ENCODE peak calls at places on chromosomes 4 and X, in six cellular contexts. One of them, this sample, is unnamed.
A peak's percentile ranks its signal among the peaks of the same experiment; 100 is the strongest.

GRCh38 chr4:185017964-185018772 is at the start of gene HELT:
- DNase-seq in GM23338: peak; percentile 78
- DNase-seq in GM12865: no peak
- DNase-seq in GM20000: no peak
- DNase-seq in tibial artery: no peak
- DNase-seq in PC-9: no peak
- DNase-seq in this sample: peak; percentile 19

GRCh38 chr4:182143822-182144620 is 99.2 kb upstream of the TENM3 start:
- DNase-seq in GM23338: peak; percentile 87
- DNase-seq in GM12865: peak; percentile 23
- DNase-seq in GM20000: peak; percentile 42
- DNase-seq in tibial artery: no peak
- DNase-seq in PC-9: no peak
- DNase-seq in this sample: peak; percentile 13

GRCh38 chr4:26830701-26831100 is 29.9 kb upstream of the STIM2 start:
- DNase-seq in GM23338: no peak
- DNase-seq in GM12865: no peak
- DNase-seq in GM20000: no peak
- DNase-seq in tibial artery: no peak
- DNase-seq in PC-9: no peak
- DNase-seq in this sample: no peak

GRCh38 chrX:68842781-68843581 is 14.2 kb downstream of the EFNB1 start:
- DNase-seq in GM23338: no peak
- DNase-seq in GM12865: no peak
- DNase-seq in GM20000: no peak
- DNase-seq in tibial artery: no peak
- DNase-seq in PC-9: no peak
- DNase-seq in this sample: no peak

GRCh38 chrX:104806346-104806745 is 240.3 kb downstream of the IL1RAPL2 start:
- DNase-seq in GM23338: no peak
- DNase-seq in GM12865: no peak
- DNase-seq in GM20000: no peak
- DNase-seq in tibial artery: no peak
- DNase-seq in PC-9: peak; percentile 93
- DNase-seq in this sample: no peak

GRCh38 chrX:68684291-68684918 is 36.9 kb downstream of the STARD8 start:
- DNase-seq in GM23338: no peak
- DNase-seq in GM12865: no peak
- DNase-seq in GM20000: peak; percentile 14
- DNase-seq in tibial artery: peak; percentile 56
- DNase-seq in PC-9: no peak
- DNase-seq in this sample: peak; percentile 58

GRCh38 chr4:2574058-2574457 is 37.6 kb downstream of the FAM193A start:
- DNase-seq in GM23338: no peak
- DNase-seq in GM12865: no peak
- DNase-seq in GM20000: no peak
- DNase-seq in tibial artery: no peak
- DNase-seq in PC-9: no peak
- DNase-seq in this sample: no peak

GRCh38 chr4:73867783-73868182 is 1.4 kb upstream of the CXCL1 start:
- DNase-seq in GM23338: peak; percentile 31
- DNase-seq in GM12865: peak; percentile 9
- DNase-seq in GM20000: no peak
- DNase-seq in tibial artery: no peak
- DNase-seq in PC-9: no peak
- DNase-seq in this sample: no peak

GRCh38 chrX:111483140-111483539 is 28.3 kb upstream of the SERTM2 start:
- DNase-seq in GM23338: no peak
- DNase-seq in GM12865: no peak
- DNase-seq in GM20000: no peak
- DNase-seq in tibial artery: no peak
- DNase-seq in PC-9: no peak
- DNase-seq in this sample: no peak

GRCh38 chr4:88242144-88242543 is 42.2 kb downstream of the PPM1K start:
- DNase-seq in GM23338: no peak
- DNase-seq in GM12865: no peak
- DNase-seq in GM20000: no peak
- DNase-seq in tibial artery: no peak
- DNase-seq in PC-9: no peak
- DNase-seq in this sample: no peak

GRCh38 chrX:119698835-119699234 is 5.9 kb upstream of the SEPTIN6 start:
- DNase-seq in GM23338: peak; percentile 82
- DNase-seq in GM12865: peak; percentile 58
- DNase-seq in GM20000: no peak
- DNase-seq in tibial artery: no peak
- DNase-seq in PC-9: peak; percentile 63
- DNase-seq in this sample: no peak

GRCh38 chrX:107674480-107675364 is 46.4 kb downstream of the PRPS1 start:
- DNase-seq in GM23338: no peak
- DNase-seq in GM12865: peak; percentile 28
- DNase-seq in GM20000: no peak
- DNase-seq in tibial artery: peak; percentile 88
- DNase-seq in PC-9: peak; percentile 19
- DNase-seq in this sample: peak; percentile 41

GRCh38 chrX:31546130-31546529 is 474.3 kb upstream of the FTHL17 start:
- DNase-seq in GM23338: no peak
- DNase-seq in GM12865: no peak
- DNase-seq in GM20000: no peak
- DNase-seq in tibial artery: no peak
- DNase-seq in PC-9: no peak
- DNase-seq in this sample: no peak

GRCh38 chrX:13028871-13029336 is 15.5 kb downstream of the FAM9C start:
- DNase-seq in GM23338: peak; percentile 27
- DNase-seq in GM12865: no peak
- DNase-seq in GM20000: no peak
- DNase-seq in tibial artery: no peak
- DNase-seq in PC-9: peak; percentile 95
- DNase-seq in this sample: no peak

GRCh38 chrX:137575596-137576255 is 9.8 kb downstream of the ZIC3 start:
- DNase-seq in GM23338: peak; percentile 53
- DNase-seq in GM12865: no peak
- DNase-seq in GM20000: no peak
- DNase-seq in tibial artery: no peak
- DNase-seq in PC-9: no peak
- DNase-seq in this sample: no peak

GRCh38 chr4:142404191-142404611 is 441.9 kb downstream of the INPP4B start:
- DNase-seq in GM23338: no peak
- DNase-seq in GM12865: no peak
- DNase-seq in GM20000: no peak
- DNase-seq in tibial artery: no peak
- DNase-seq in PC-9: no peak
- DNase-seq in this sample: peak; percentile 79

GRCh38 chrX:44918722-44919121 is 45.7 kb downstream of the KDM6A start:
- DNase-seq in GM23338: no peak
- DNase-seq in GM12865: no peak
- DNase-seq in GM20000: no peak
- DNase-seq in tibial artery: no peak
- DNase-seq in PC-9: no peak
- DNase-seq in this sample: no peak

GRCh38 chrX:14554132-14554715 is 24.9 kb downstream of the GLRA2 start:
- DNase-seq in GM23338: no peak
- DNase-seq in GM12865: no peak
- DNase-seq in GM20000: no peak
- DNase-seq in tibial artery: no peak
- DNase-seq in PC-9: no peak
- DNase-seq in this sample: no peak

GRCh38 chr4:140213736-140214135 is 59.8 kb upstream of the MAML3 start:
- DNase-seq in GM23338: no peak
- DNase-seq in GM12865: no peak
- DNase-seq in GM20000: no peak
- DNase-seq in tibial artery: no peak
- DNase-seq in PC-9: peak; percentile 68
- DNase-seq in this sample: peak; percentile 24

GRCh38 chrX:29952016-29952415 is 263.3 kb upstream of the MAGEB2 start:
- DNase-seq in GM23338: no peak
- DNase-seq in GM12865: no peak
- DNase-seq in GM20000: no peak
- DNase-seq in tibial artery: no peak
- DNase-seq in PC-9: no peak
- DNase-seq in this sample: no peak

GRCh38 chr4:122326908-122327307 is 51.9 kb upstream of the ADAD1 start:
- DNase-seq in GM23338: no peak
- DNase-seq in GM12865: no peak
- DNase-seq in GM20000: no peak
- DNase-seq in tibial artery: no peak
- DNase-seq in PC-9: no peak
- DNase-seq in this sample: no peak

GRCh38 chr4:142815834-142816233 is 30.3 kb downstream of the INPP4B start:
- DNase-seq in GM23338: no peak
- DNase-seq in GM12865: peak; percentile 4
- DNase-seq in GM20000: no peak
- DNase-seq in tibial artery: no peak
- DNase-seq in PC-9: no peak
- DNase-seq in this sample: peak; percentile 50

GRCh38 chrX:48021026-48021900 is 14.5 kb downstream of the SPACA5 start:
- DNase-seq in GM23338: peak; percentile 71
- DNase-seq in GM12865: peak; percentile 87
- DNase-seq in GM20000: peak; percentile 66
- DNase-seq in tibial artery: peak; percentile 56
- DNase-seq in PC-9: peak; percentile 43
- DNase-seq in this sample: peak; percentile 86

GRCh38 chr4:67593741-67594175 is 35.2 kb downstream of the STAP1 start:
- DNase-seq in GM23338: no peak
- DNase-seq in GM12865: no peak
- DNase-seq in GM20000: no peak
- DNase-seq in tibial artery: no peak
- DNase-seq in PC-9: no peak
- DNase-seq in this sample: no peak

GRCh38 chr4:189185810-189186432 is 754.8 kb upstream of the FRG1 start:
- DNase-seq in GM23338: peak; percentile 97
- DNase-seq in GM12865: no peak
- DNase-seq in GM20000: no peak
- DNase-seq in tibial artery: no peak
- DNase-seq in PC-9: no peak
- DNase-seq in this sample: no peak

GRCh38 chrX:96841325-96841724 is 42.4 kb upstream of the RPA4 start:
- DNase-seq in GM23338: no peak
- DNase-seq in GM12865: no peak
- DNase-seq in GM20000: no peak
- DNase-seq in tibial artery: no peak
- DNase-seq in PC-9: no peak
- DNase-seq in this sample: no peak

GRCh38 chrX:96843566-96843965 is 40.1 kb upstream of the RPA4 start:
- DNase-seq in GM23338: peak; percentile 67
- DNase-seq in GM12865: no peak
- DNase-seq in GM20000: no peak
- DNase-seq in tibial artery: no peak
- DNase-seq in PC-9: no peak
- DNase-seq in this sample: no peak

GRCh38 chrX:96846841-96847240 is 36.9 kb upstream of the RPA4 start:
- DNase-seq in GM23338: peak; percentile 27
- DNase-seq in GM12865: no peak
- DNase-seq in GM20000: no peak
- DNase-seq in tibial artery: no peak
- DNase-seq in PC-9: no peak
- DNase-seq in this sample: no peak
- TF ChIP-seq CTCF in GM23338: no peak
- TF ChIP-seq CTCF in GM12865: no peak
- TF ChIP-seq CTCF in GM20000: no peak
- TF ChIP-seq CTCF in tibial artery: no peak
- TF ChIP-seq CTCF in PC-9: no peak
- TF ChIP-seq CTCF in this sample: no peak

DNA sequence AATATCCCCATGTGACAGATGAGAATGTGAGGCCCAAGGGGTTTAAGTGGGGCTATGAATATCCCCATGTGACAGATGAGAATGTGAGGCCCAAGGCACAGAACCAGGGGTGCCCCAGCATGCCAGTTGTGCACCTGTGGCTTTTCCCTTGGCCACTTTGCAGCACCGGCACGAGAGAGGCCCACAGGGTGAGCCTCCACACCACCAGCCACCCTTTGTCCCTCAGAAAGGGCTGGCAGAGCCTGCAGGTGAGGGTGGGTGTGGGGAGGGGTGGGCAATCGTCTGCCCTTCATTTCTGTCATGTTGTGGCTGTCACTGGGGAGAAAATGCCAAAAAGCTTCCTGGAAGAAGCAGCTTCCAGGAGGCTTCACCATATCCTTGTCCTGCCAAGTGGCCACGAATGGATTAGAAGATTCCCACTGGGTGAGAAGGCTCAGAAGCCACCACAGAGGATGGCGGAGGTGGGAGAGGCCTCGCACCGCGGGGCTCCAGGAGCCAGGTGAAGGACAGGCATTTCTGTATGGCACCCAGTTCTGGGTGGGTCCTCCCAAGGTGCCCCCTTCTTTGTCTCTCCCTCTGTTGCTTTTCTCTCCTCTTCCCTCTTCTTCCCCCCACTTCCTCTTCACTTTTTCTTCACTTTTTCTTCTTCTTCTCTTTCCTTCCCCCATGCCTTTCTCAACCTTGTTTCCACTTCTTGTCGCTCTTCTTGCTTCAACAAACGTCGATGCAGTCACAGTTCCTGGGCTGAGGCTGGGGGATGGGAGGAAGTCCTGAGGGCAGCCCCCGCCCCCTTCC is 469 bp upstream of the GPR78 start:
- DNase-seq in GM23338: no peak
- DNase-seq in GM12865: no peak
- DNase-seq in GM20000: no peak
- DNase-seq in tibial artery: no peak
- DNase-seq in PC-9: no peak
- DNase-seq in this sample: no peak
- TF ChIP-seq CTCF in GM23338: no peak
- TF ChIP-seq CTCF in GM12865: no peak
- TF ChIP-seq CTCF in GM20000: no peak
- TF ChIP-seq CTCF in tibial artery: no peak
- TF ChIP-seq CTCF in PC-9: no peak
- TF ChIP-seq CTCF in this sample: no peak

GRCh38 chrX:19705196-19705769 is 182.1 kb downstream of the SH3KBP1 start:
- DNase-seq in GM23338: no peak
- DNase-seq in GM12865: no peak
- DNase-seq in GM20000: no peak
- DNase-seq in tibial artery: no peak
- DNase-seq in PC-9: no peak
- DNase-seq in this sample: no peak
- TF ChIP-seq CTCF in GM23338: no peak
- TF ChIP-seq CTCF in GM12865: no peak
- TF ChIP-seq CTCF in GM20000: no peak
- TF ChIP-seq CTCF in tibial artery: no peak
- TF ChIP-seq CTCF in PC-9: no peak
- TF ChIP-seq CTCF in this sample: no peak

DNA sequence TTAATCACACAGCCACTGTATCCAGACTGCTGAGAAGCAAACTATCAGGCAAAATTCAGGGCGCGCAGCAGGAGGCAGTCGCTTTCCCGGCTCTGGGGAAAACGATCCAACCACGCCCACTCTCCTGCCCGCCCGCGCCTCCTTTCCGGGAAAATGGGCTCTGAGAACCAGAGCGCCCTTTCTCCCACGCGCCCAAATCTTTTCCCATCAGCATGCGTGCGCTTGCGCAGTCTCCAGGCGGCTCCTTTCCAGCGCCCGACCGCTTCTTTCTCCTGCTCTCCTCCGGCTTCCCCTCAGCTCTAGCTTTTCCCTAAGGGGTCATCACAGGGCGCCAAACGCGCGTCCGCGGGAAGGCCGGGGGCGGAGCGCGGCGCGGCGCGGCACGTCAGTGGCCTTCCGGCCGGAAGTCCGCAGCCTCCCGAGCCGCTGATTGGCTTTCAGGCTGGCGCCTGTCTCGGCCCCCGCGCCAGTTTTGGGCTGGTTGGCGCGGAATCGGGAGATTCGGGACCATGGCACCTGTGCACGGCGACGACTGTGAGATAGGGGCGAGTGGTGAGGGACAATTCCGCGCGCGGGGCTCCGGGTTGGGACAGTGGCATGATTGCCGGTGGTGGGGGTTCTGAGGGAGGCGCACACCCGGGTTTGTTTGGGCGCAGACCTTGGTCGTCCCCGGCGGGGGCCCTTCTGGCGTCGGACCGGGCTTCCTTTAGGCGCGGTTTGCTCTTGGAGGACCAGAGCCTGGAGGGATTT is at the start of gene POLA1:
- DNase-seq in GM23338: peak; percentile 94
- DNase-seq in GM12865: peak; percentile 92
- DNase-seq in GM20000: peak; percentile 83
- DNase-seq in tibial artery: peak; percentile 87
- DNase-seq in PC-9: peak; percentile 91
- DNase-seq in this sample: peak; percentile 85
- TF ChIP-seq CTCF in GM23338: peak; percentile 7
- TF ChIP-seq CTCF in GM12865: no peak
- TF ChIP-seq CTCF in GM20000: no peak
- TF ChIP-seq CTCF in tibial artery: no peak
- TF ChIP-seq CTCF in PC-9: no peak
- TF ChIP-seq CTCF in this sample: no peak

This sample was measured in activated CD8-positive, alpha-beta T cell treated with anti-CD3 and anti-CD28 coated beads for 36 hours.